ENCODE peak calls at places on chromosomes 13 and 19, in ten cellular contexts. One of them, this sample, is unnamed. For H3K9me3 and H3K27me3, the result is how much of the 10 kb centered on the place peaks cover.

GRCh38 chr19:36112678-36113077 is 1.7 kb downstream of the OVOL3 start:
- DNase-seq in K562: no peak
- DNase-seq in stomach: no peak
- DNase-seq in mammary epithelial cell: no peak
- DNase-seq in CD8-positive, alpha-beta T cell: no peak
- DNase-seq in tibial artery: no peak
- DNase-seq in psoas muscle: no peak
- DNase-seq in RWPE2: no peak
- DNase-seq in PC-3: no peak
- DNase-seq in neural progenitor cell: no peak
- DNase-seq in this sample: no peak

GRCh38 chr19:10683582-10683981 is 17.7 kb upstream of the QTRT1 start:
- DNase-seq in CD8-positive, alpha-beta T cell: no peak
- DNase-seq in neural progenitor cell: no peak
- DNase-seq in stomach: no peak
- DNase-seq in mammary epithelial cell: no peak
- DNase-seq in PC-3: no peak
- DNase-seq in K562: no peak
- DNase-seq in tibial artery: no peak
- DNase-seq in RWPE2: no peak
- DNase-seq in psoas muscle: no peak
- DNase-seq in this sample: no peak

GRCh38 chr19:46442808-46443450 is 14.2 kb upstream of the PNMA8C start:
- DNase-seq in psoas muscle: peak
- DNase-seq in tibial artery: no peak
- DNase-seq in RWPE2: no peak
- DNase-seq in neural progenitor cell: no peak
- DNase-seq in stomach: peak
- DNase-seq in K562: no peak
- DNase-seq in CD8-positive, alpha-beta T cell: no peak
- DNase-seq in PC-3: peak
- DNase-seq in mammary epithelial cell: peak
- DNase-seq in this sample: peak

GRCh38 chr13:99376132-99376531 is 68.9 kb upstream of the GPR183 start:
- DNase-seq in PC-3: no peak
- DNase-seq in RWPE2: no peak
- DNase-seq in tibial artery: peak
- DNase-seq in K562: no peak
- DNase-seq in stomach: no peak
- DNase-seq in neural progenitor cell: no peak
- DNase-seq in psoas muscle: no peak
- DNase-seq in CD8-positive, alpha-beta T cell: peak
- DNase-seq in mammary epithelial cell: no peak
- DNase-seq in this sample: no peak

GRCh38 chr19:7159105-7159933 is 89.8 kb downstream of the ZNF557 start:
- DNase-seq in tibial artery: peak
- DNase-seq in psoas muscle: peak
- DNase-seq in CD8-positive, alpha-beta T cell: no peak
- DNase-seq in stomach: no peak
- DNase-seq in PC-3: no peak
- DNase-seq in RWPE2: no peak
- DNase-seq in neural progenitor cell: no peak
- DNase-seq in K562: no peak
- DNase-seq in mammary epithelial cell: no peak
- DNase-seq in this sample: peak

GRCh38 chr13:112888238-112889111 is 80.5 kb upstream of the MCF2L start:
- DNase-seq in stomach: no peak
- DNase-seq in neural progenitor cell: no peak
- DNase-seq in RWPE2: peak
- DNase-seq in tibial artery: no peak
- DNase-seq in PC-3: no peak
- DNase-seq in CD8-positive, alpha-beta T cell: no peak
- DNase-seq in mammary epithelial cell: no peak
- DNase-seq in psoas muscle: no peak
- DNase-seq in K562: no peak
- DNase-seq in this sample: no peak

GRCh38 chr19:5358173-5358800 is 17.7 kb upstream of the PTPRS start:
- DNase-seq in RWPE2: no peak
- DNase-seq in stomach: no peak
- DNase-seq in mammary epithelial cell: no peak
- DNase-seq in CD8-positive, alpha-beta T cell: no peak
- DNase-seq in tibial artery: no peak
- DNase-seq in K562: peak
- DNase-seq in PC-3: peak
- DNase-seq in psoas muscle: no peak
- DNase-seq in neural progenitor cell: peak
- DNase-seq in this sample: no peak

GRCh38 chr13:30114586-30115256 is 192.6 kb downstream of the KATNAL1 start:
- DNase-seq in CD8-positive, alpha-beta T cell: peak
- DNase-seq in stomach: peak
- DNase-seq in PC-3: peak
- DNase-seq in neural progenitor cell: peak
- DNase-seq in psoas muscle: peak
- DNase-seq in RWPE2: peak
- DNase-seq in mammary epithelial cell: peak
- DNase-seq in K562: peak
- DNase-seq in tibial artery: peak
- DNase-seq in this sample: no peak

GRCh38 chr19:41175825-41176734 is 16.9 kb upstream of the CYP2S1 start:
- DNase-seq in PC-3: peak
- DNase-seq in CD8-positive, alpha-beta T cell: peak
- DNase-seq in K562: no peak
- DNase-seq in psoas muscle: no peak
- DNase-seq in RWPE2: peak
- DNase-seq in neural progenitor cell: peak
- DNase-seq in stomach: peak
- DNase-seq in tibial artery: peak
- DNase-seq in mammary epithelial cell: peak
- DNase-seq in this sample: peak

GRCh38 chr19:45613926-45614725 is 12.1 kb upstream of the GPR4 start:
- DNase-seq in tibial artery: no peak
- DNase-seq in PC-3: peak
- DNase-seq in K562: no peak
- DNase-seq in stomach: peak
- DNase-seq in psoas muscle: no peak
- DNase-seq in neural progenitor cell: no peak
- DNase-seq in RWPE2: peak
- DNase-seq in mammary epithelial cell: peak
- DNase-seq in CD8-positive, alpha-beta T cell: no peak
- DNase-seq in this sample: peak

GRCh38 chr19:50794074-50794777 is 4.0 kb downstream of the ACP4 start:
- DNase-seq in psoas muscle: no peak
- DNase-seq in stomach: no peak
- DNase-seq in PC-3: peak
- DNase-seq in RWPE2: no peak
- DNase-seq in K562: peak
- DNase-seq in neural progenitor cell: no peak
- DNase-seq in mammary epithelial cell: peak
- DNase-seq in CD8-positive, alpha-beta T cell: no peak
- DNase-seq in tibial artery: no peak
- DNase-seq in this sample: no peak

GRCh38 chr13:83216521-83217245 is 665.6 kb downstream of the SLITRK1 start:
- DNase-seq in neural progenitor cell: no peak
- DNase-seq in psoas muscle: no peak
- DNase-seq in mammary epithelial cell: no peak
- DNase-seq in tibial artery: no peak
- DNase-seq in CD8-positive, alpha-beta T cell: no peak
- DNase-seq in stomach: no peak
- DNase-seq in PC-3: no peak
- DNase-seq in RWPE2: no peak
- DNase-seq in K562: no peak
- DNase-seq in this sample: peak

GRCh38 chr13:53068841-53069520 is 40.4 kb downstream of the OLFM4 start:
- DNase-seq in stomach: no peak
- DNase-seq in psoas muscle: no peak
- DNase-seq in neural progenitor cell: peak
- DNase-seq in mammary epithelial cell: no peak
- DNase-seq in RWPE2: no peak
- DNase-seq in PC-3: no peak
- DNase-seq in K562: no peak
- DNase-seq in CD8-positive, alpha-beta T cell: no peak
- DNase-seq in tibial artery: no peak
- DNase-seq in this sample: no peak

GRCh38 chr19:42282036-42282762 is 13.1 kb downstream of the CIC start:
- DNase-seq in stomach: no peak
- DNase-seq in mammary epithelial cell: no peak
- DNase-seq in K562: no peak
- DNase-seq in CD8-positive, alpha-beta T cell: no peak
- DNase-seq in psoas muscle: no peak
- DNase-seq in neural progenitor cell: peak
- DNase-seq in tibial artery: no peak
- DNase-seq in RWPE2: no peak
- DNase-seq in PC-3: no peak
- DNase-seq in this sample: no peak

GRCh38 chr19:19835560-19836038 is 14.0 kb upstream of the ZNF506 start:
- DNase-seq in mammary epithelial cell: peak
- DNase-seq in CD8-positive, alpha-beta T cell: no peak
- DNase-seq in stomach: no peak
- DNase-seq in K562: no peak
- DNase-seq in tibial artery: no peak
- DNase-seq in psoas muscle: no peak
- DNase-seq in neural progenitor cell: no peak
- DNase-seq in RWPE2: no peak
- DNase-seq in PC-3: no peak
- DNase-seq in this sample: no peak
- H3K9me3 ChIP-seq in mammary epithelial cell: under half
- H3K9me3 ChIP-seq in CD8-positive, alpha-beta T cell: under half
- H3K9me3 ChIP-seq in stomach: half or more
- H3K9me3 ChIP-seq in K562: under half
- H3K9me3 ChIP-seq in tibial artery: half or more
- H3K9me3 ChIP-seq in psoas muscle: half or more
- H3K9me3 ChIP-seq in neural progenitor cell: under half
- H3K9me3 ChIP-seq in RWPE2: under half
- H3K9me3 ChIP-seq in PC-3: under half
- H3K9me3 ChIP-seq in this sample: under half

GRCh38 chr19:57583104-57583520 is 833 bp upstream of the ZIK1 start:
- DNase-seq in K562: no peak
- DNase-seq in CD8-positive, alpha-beta T cell: no peak
- DNase-seq in stomach: no peak
- DNase-seq in tibial artery: no peak
- DNase-seq in psoas muscle: no peak
- DNase-seq in PC-3: no peak
- DNase-seq in mammary epithelial cell: no peak
- DNase-seq in neural progenitor cell: no peak
- DNase-seq in RWPE2: no peak
- DNase-seq in this sample: no peak

GRCh38 chr19:57576661-57577060 is 2.0 kb downstream of the ZNF416 start:
- DNase-seq in K562: no peak
- DNase-seq in mammary epithelial cell: no peak
- DNase-seq in PC-3: no peak
- DNase-seq in tibial artery: no peak
- DNase-seq in RWPE2: no peak
- DNase-seq in CD8-positive, alpha-beta T cell: no peak
- DNase-seq in neural progenitor cell: no peak
- DNase-seq in psoas muscle: no peak
- DNase-seq in stomach: no peak
- DNase-seq in this sample: no peak

GRCh38 chr19:57583521-57584416 is at the start of gene ZIK1:
- DNase-seq in stomach: peak
- DNase-seq in K562: no peak
- DNase-seq in RWPE2: peak
- DNase-seq in PC-3: no peak
- DNase-seq in mammary epithelial cell: peak
- DNase-seq in neural progenitor cell: peak
- DNase-seq in CD8-positive, alpha-beta T cell: peak
- DNase-seq in tibial artery: peak
- DNase-seq in psoas muscle: peak
- DNase-seq in this sample: peak

GRCh38 chr19:57578487-57579205 is at the start of gene ZNF416:
- DNase-seq in stomach: peak
- DNase-seq in mammary epithelial cell: peak
- DNase-seq in tibial artery: peak
- DNase-seq in RWPE2: peak
- DNase-seq in neural progenitor cell: peak
- DNase-seq in psoas muscle: peak
- DNase-seq in K562: peak
- DNase-seq in PC-3: peak
- DNase-seq in CD8-positive, alpha-beta T cell: peak
- DNase-seq in this sample: peak
- TF ChIP-seq CTCF in stomach: no peak
- TF ChIP-seq CTCF in mammary epithelial cell: peak
- TF ChIP-seq CTCF in tibial artery: no peak
- TF ChIP-seq CTCF in RWPE2: peak
- TF ChIP-seq CTCF in neural progenitor cell: peak
- TF ChIP-seq CTCF in psoas muscle: peak
- TF ChIP-seq CTCF in K562: peak
- TF ChIP-seq CTCF in PC-3: peak
- TF ChIP-seq CTCF in CD8-positive, alpha-beta T cell: no peak
- TF ChIP-seq CTCF in this sample: peak

GRCh38 chr19:32460476-32460875 is 54.9 kb downstream of the DPY19L3 start:
- DNase-seq in neural progenitor cell: no peak
- DNase-seq in K562: no peak
- DNase-seq in stomach: no peak
- DNase-seq in tibial artery: no peak
- DNase-seq in PC-3: no peak
- DNase-seq in mammary epithelial cell: no peak
- DNase-seq in psoas muscle: no peak
- DNase-seq in RWPE2: no peak
- DNase-seq in CD8-positive, alpha-beta T cell: no peak
- DNase-seq in this sample: no peak

GRCh38 chr19:32456406-32456805 is 50.8 kb downstream of the DPY19L3 start:
- DNase-seq in RWPE2: no peak
- DNase-seq in tibial artery: no peak
- DNase-seq in K562: no peak
- DNase-seq in stomach: no peak
- DNase-seq in CD8-positive, alpha-beta T cell: no peak
- DNase-seq in psoas muscle: no peak
- DNase-seq in mammary epithelial cell: no peak
- DNase-seq in PC-3: no peak
- DNase-seq in neural progenitor cell: no peak
- DNase-seq in this sample: no peak

GRCh38 chr19:32457540-32457939 is 52.0 kb downstream of the DPY19L3 start:
- DNase-seq in stomach: no peak
- DNase-seq in mammary epithelial cell: no peak
- DNase-seq in RWPE2: no peak
- DNase-seq in neural progenitor cell: no peak
- DNase-seq in psoas muscle: no peak
- DNase-seq in tibial artery: no peak
- DNase-seq in K562: no peak
- DNase-seq in CD8-positive, alpha-beta T cell: no peak
- DNase-seq in PC-3: no peak
- DNase-seq in this sample: no peak

GRCh38 chr19:32458500-32459123 is 53.0 kb downstream of the DPY19L3 start:
- DNase-seq in psoas muscle: no peak
- DNase-seq in neural progenitor cell: no peak
- DNase-seq in RWPE2: no peak
- DNase-seq in PC-3: no peak
- DNase-seq in K562: no peak
- DNase-seq in CD8-positive, alpha-beta T cell: no peak
- DNase-seq in mammary epithelial cell: no peak
- DNase-seq in tibial artery: no peak
- DNase-seq in stomach: no peak
- DNase-seq in this sample: no peak

GRCh38 chr19:32459199-32459865 is 53.8 kb downstream of the DPY19L3 start:
- DNase-seq in stomach: no peak
- DNase-seq in mammary epithelial cell: no peak
- DNase-seq in CD8-positive, alpha-beta T cell: no peak
- DNase-seq in PC-3: no peak
- DNase-seq in tibial artery: no peak
- DNase-seq in neural progenitor cell: no peak
- DNase-seq in RWPE2: no peak
- DNase-seq in K562: no peak
- DNase-seq in psoas muscle: no peak
- DNase-seq in this sample: no peak
- H3K27me3 ChIP-seq in stomach: under half
- H3K27me3 ChIP-seq in mammary epithelial cell: under half
- H3K27me3 ChIP-seq in CD8-positive, alpha-beta T cell: under half
- H3K27me3 ChIP-seq in PC-3: under half
- H3K27me3 ChIP-seq in tibial artery: under half
- H3K27me3 ChIP-seq in neural progenitor cell: under half
- H3K27me3 ChIP-seq in RWPE2: under half
- H3K27me3 ChIP-seq in K562: under half
- H3K27me3 ChIP-seq in psoas muscle: under half
- H3K27me3 ChIP-seq in this sample: under half

GRCh38 chr13:58048670-58049069 is 417.1 kb downstream of the PCDH17 start:
- DNase-seq in neural progenitor cell: no peak
- DNase-seq in tibial artery: no peak
- DNase-seq in K562: no peak
- DNase-seq in stomach: no peak
- DNase-seq in RWPE2: no peak
- DNase-seq in PC-3: no peak
- DNase-seq in psoas muscle: no peak
- DNase-seq in CD8-positive, alpha-beta T cell: no peak
- DNase-seq in mammary epithelial cell: no peak
- DNase-seq in this sample: no peak
- H3K9me3 ChIP-seq in neural progenitor cell: under half
- H3K9me3 ChIP-seq in tibial artery: under half
- H3K9me3 ChIP-seq in K562: under half
- H3K9me3 ChIP-seq in stomach: under half
- H3K9me3 ChIP-seq in RWPE2: under half
- H3K9me3 ChIP-seq in PC-3: under half
- H3K9me3 ChIP-seq in psoas muscle: under half
- H3K9me3 ChIP-seq in CD8-positive, alpha-beta T cell: under half
- H3K9me3 ChIP-seq in mammary epithelial cell: under half
- H3K9me3 ChIP-seq in this sample: under half